ENCODE peak calls at places on chromosomes 1 and 21, in eight cellular contexts. L is stimulated activated CD4-positive, alpha-beta T cell treated with anti-CD3 and anti-CD28 coated beads, Interleukin-4, amount 100 ng/mL, for 24 hours; F is NCI-H2029 treated with DMSO at 0.1 percent for 48 hours; C is activated CD4-positive, alpha-beta T cell treated with anti-CD3 and anti-CD28 coated beads, Interleukin-2, amount 50 U/mL, for 24 hours; A is left colon; Q is activated T-cell treated with anti-CD3 and anti-CD28 coated beads for 4 hours; Z is heart right ventricle; Y is stimulated activated CD8-positive, alpha-beta memory T cell treated with anti-CD3 and anti-CD28 coated beads, Interleukin-4, amount 100 ng/mL, for 1 hour. U is an unnamed sample.

GRCh38 chr1:26910343-26911160 is 3.2 kb downstream of the NR0B2 start:
- DNase-seq in L (no peak), F (no peak), C (no peak), A (no peak), Q (no peak), Z (no peak), Y (no peak), U (no peak)

GRCh38 chr1:978069-978834 is 3.6 kb downstream of the PERM1 start:
- DNase-seq in L (no peak), F (no peak), C (no peak), A (no peak), Q (no peak), Z (peak; percentile 64), Y (no peak), U (no peak)

GRCh38 chr1:17498214-17498613 is 41.3 kb upstream of the ARHGEF10L start:
- DNase-seq in L (no peak), F (no peak), C (no peak), A (no peak), Q (no peak), Z (no peak), Y (no peak), U (no peak)

GRCh38 chr1:85330711-85331290 is 54.4 kb upstream of the BCL10 start:
- DNase-seq in L (no peak), F (no peak), C (no peak), A (peak; percentile 11), Q (no peak), Z (peak; percentile 82), Y (no peak), U (no peak)

GRCh38 chr1:32010246-32010645 is 3.4 kb upstream of the KHDRBS1 start:
- DNase-seq in L (no peak), F (no peak), C (no peak), A (no peak), Q (no peak), Z (no peak), Y (no peak), U (no peak)

GRCh38 chr1:58689167-58689566 is 10.7 kb downstream of the MYSM1 start:
- DNase-seq in L (no peak), F (no peak), C (no peak), A (no peak), Q (no peak), Z (no peak), Y (no peak), U (no peak)

GRCh38 chr1:94068096-94068830 is 52.7 kb downstream of the ABCA4 start:
- DNase-seq in L (no peak), F (no peak), C (no peak), A (no peak), Q (no peak), Z (no peak), Y (no peak), U (no peak)

GRCh38 chr1:53546409-53547155 is 87.4 kb downstream of the DMRTB1 start:
- DNase-seq in L (no peak), F (no peak), C (no peak), A (no peak), Q (no peak), Z (no peak), Y (no peak), U (no peak)

GRCh38 chr1:67668660-67669059 is 16.3 kb upstream of the GADD45A start:
- DNase-seq in L (no peak), F (no peak), C (no peak), A (peak; percentile 76), Q (no peak), Z (no peak), Y (no peak), U (no peak)

GRCh38 chr1:245599413-245600174 is 444.8 kb downstream of the KIF26B start:
- DNase-seq in L (no peak), F (no peak), C (no peak), A (no peak), Q (no peak), Z (no peak), Y (no peak), U (no peak)

GRCh38 chr21:35232545-35233176 is 183.6 kb upstream of the RUNX1 start:
- DNase-seq in L (no peak), F (no peak), C (no peak), A (no peak), Q (no peak), Z (no peak), Y (no peak), U (no peak)

GRCh38 chr1:44785027-44785376 is 3.0 kb downstream of the BEST4 start:
- DNase-seq in L (no peak), F (no peak), C (no peak), A (no peak), Q (no peak), Z (no peak), Y (no peak), U (no peak)

GRCh38 chr1:21212126-21212525 is 35.4 kb upstream of the EIF4G3 start:
- DNase-seq in L (no peak), F (no peak), C (no peak), A (no peak), Q (no peak), Z (no peak), Y (no peak), U (no peak)

GRCh38 chr1:64623750-64624445 is 121.0 kb upstream of the RAVER2 start:
- DNase-seq in L (peak; percentile 15), F (peak; percentile 56), C (no peak), A (no peak), Q (no peak), Z (no peak), Y (no peak), U (no peak)

GRCh38 chr1:54571326-54571725 is 23.3 kb downstream of the ACOT11 start:
- DNase-seq in L (no peak), F (no peak), C (no peak), A (no peak), Q (no peak), Z (no peak), Y (no peak), U (no peak)

GRCh38 chr1:7595338-7595737 is 175.8 kb upstream of the VAMP3 start:
- DNase-seq in L (no peak), F (no peak), C (no peak), A (no peak), Q (no peak), Z (no peak), Y (no peak), U (no peak)

GRCh38 chr1:240663160-240663879 is 51.4 kb upstream of the GREM2 start:
- DNase-seq in L (no peak), F (no peak), C (no peak), A (no peak), Q (no peak), Z (no peak), Y (no peak), U (no peak)

GRCh38 chr1:58709540-58709939 is 9.7 kb upstream of the MYSM1 start:
- DNase-seq in L (no peak), F (no peak), C (no peak), A (no peak), Q (no peak), Z (no peak), Y (no peak), U (no peak)

GRCh38 chr1:112954945-112955677 is 885 bp downstream of the SLC16A1 start:
- DNase-seq in L (peak; percentile 67), F (no peak), C (peak; percentile 42), A (peak; percentile 70), Q (peak; percentile 27), Z (peak; percentile 46), Y (peak; percentile 10), U (peak; percentile 57)

GRCh38 chr1:1806890-1807289 is 28.6 kb upstream of the NADK start:
- DNase-seq in L (no peak), F (no peak), C (no peak), A (no peak), Q (no peak), Z (peak; percentile 22), Y (no peak), U (no peak)

GRCh38 chr1:94092210-94092613 is 28.7 kb downstream of the ABCA4 start:
- DNase-seq in L (no peak), F (no peak), C (no peak), A (no peak), Q (no peak), Z (peak; percentile 84), Y (no peak), U (no peak)

GRCh38 chr1:201756411-201756810 is 72.5 kb upstream of the IPO9 start:
- DNase-seq in L (no peak), F (no peak), C (no peak), A (no peak), Q (no peak), Z (no peak), Y (no peak), U (no peak)

GRCh38 chr1:236942431-236942830 is 61.8 kb downstream of the MT1HL1 start:
- DNase-seq in L (no peak), F (no peak), C (no peak), A (no peak), Q (no peak), Z (no peak), Y (no peak), U (no peak)

U was measured in stimulated activated naive CD4-positive, alpha-beta T cell treated with Interleukin-2 at 50 U/mL for 16 hours.